ENCODE peak calls at places on chromosomes 3 and 15, in four cellular contexts. M, J, P and Z are unnamed samples.

GRCh38 chr3:1723726-1724125 is 374.9 kb upstream of the CNTN4 start:
- DNase-seq in M (no peak), J (no peak), P (no peak), Z (no peak)

GRCh38 chr3:128051459-128051836 is 789 bp upstream of the SEC61A1 start:
- DNase-seq in M (no peak), J (no peak), P (no peak), Z (no peak)

GRCh38 chr3:84905556-84905920 is 53.3 kb upstream of the CADM2 start:
- DNase-seq in M (no peak), J (no peak), P (no peak), Z (no peak)

GRCh38 chr3:150547045-150547753 is 612 bp downstream of the EIF2A start:
- DNase-seq in M (no peak), J (no peak), P (no peak), Z (no peak)

GRCh38 chr3:128145279-128145678 is 8.0 kb upstream of the EEFSEC start:
- DNase-seq in M (no peak), J (no peak), P (peak; percentile 41), Z (no peak)

GRCh38 chr15:88894348-88894818 is 961 bp downstream of the HAPLN3 start:
- DNase-seq in M (no peak), J (no peak), P (peak; percentile 73), Z (no peak)

GRCh38 chr3:62051506-62051905 is 321.8 kb downstream of the FEZF2 start:
- DNase-seq in M (no peak), J (no peak), P (no peak), Z (no peak)

GRCh38 chr3:8784676-8785435 is 15.4 kb upstream of the OXTR start:
- DNase-seq in M (no peak), J (no peak), P (no peak), Z (no peak)

GRCh38 chr3:126970101-126970500 is 12.8 kb upstream of the PLXNA1 start:
- DNase-seq in M (no peak), J (no peak), P (no peak), Z (no peak)

GRCh38 chr15:101295607-101296225 is 668 bp upstream of the SNRPA1 start:
- DNase-seq in M (no peak), J (no peak), P (no peak), Z (no peak)

GRCh38 chr3:38099518-38099917 is 37.4 kb downstream of the ACAA1 start:
- DNase-seq in M (no peak), J (no peak), P (no peak), Z (no peak)

GRCh38 chr3:187227658-187228258 is 30.5 kb downstream of the RTP1 start:
- DNase-seq in M (no peak), J (peak; percentile 76), P (no peak), Z (no peak)

GRCh38 chr3:71074416-71074815 is 509.1 kb downstream of the FOXP1 start:
- DNase-seq in M (no peak), J (no peak), P (no peak), Z (no peak)

GRCh38 chr15:69377137-69377536 is 37.0 kb upstream of the KIF23 start:
- DNase-seq in M (no peak), J (no peak), P (no peak), Z (no peak)

GRCh38 chr3:119582178-119582577 is 2.9 kb downstream of the ADPRH start:
- DNase-seq in M (no peak), J (no peak), P (no peak), Z (no peak)

GRCh38 chr3:123949606-123950005 is 11.4 kb downstream of the CCDC14 start:
- DNase-seq in M (no peak), J (peak; percentile 77), P (no peak), Z (no peak)

GRCh38 chr15:75042730-75043508 is 19.5 kb downstream of the PPCDC start:
- DNase-seq in M (no peak), J (peak; percentile 38), P (peak; percentile 87), Z (peak; percentile 69)

GRCh38 chr3:132972333-132972732 is 65.9 kb upstream of the TMEM108 start:
- DNase-seq in M (no peak), J (peak; percentile 30), P (no peak), Z (no peak)

GRCh38 chr15:63473999-63474809 is 30.2 kb upstream of the USP3 start:
- DNase-seq in M (no peak), J (peak; percentile 77), P (no peak), Z (no peak)

GRCh38 chr3:56053727-56054126 is 414.5 kb downstream of the ERC2 start:
- DNase-seq in M (no peak), J (no peak), P (no peak), Z (no peak)

GRCh38 chr15:78440375-78441373 is 2.7 kb downstream of the IREB2 start:
- DNase-seq in M (no peak), J (no peak), P (no peak), Z (no peak)
- H3K4me3 ChIP-seq in M (no peak overlapping the region), J (no peak overlapping the region), P (no peak overlapping the region), Z (no peak overlapping the region)

DNA sequence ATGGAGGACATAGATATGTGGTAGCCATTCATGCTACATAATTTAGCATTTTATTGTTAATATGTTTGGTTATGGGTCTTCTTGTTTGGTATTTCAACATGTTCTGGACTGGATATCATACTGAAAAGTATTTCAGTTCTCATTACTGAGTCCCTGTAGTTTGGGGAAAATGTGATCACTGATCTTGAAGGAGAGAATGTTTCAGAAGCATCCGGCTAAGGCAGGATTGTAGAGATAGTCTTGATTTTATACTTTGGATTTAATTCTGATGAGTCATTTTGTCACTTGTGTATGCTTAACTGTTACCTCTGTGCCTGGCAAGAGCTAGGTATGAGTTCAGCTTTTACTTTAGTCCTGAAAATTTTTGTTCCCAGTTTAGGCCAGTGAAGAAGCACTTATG is 7.1 kb downstream of the CHD2 start:
- DNase-seq in M (no peak), J (no peak), P (no peak), Z (no peak)
- H3K4me3 ChIP-seq in M (no peak overlapping the region), J (peak overlapping the region; percentile 25), P (no peak overlapping the region), Z (no peak overlapping the region)

GRCh38 chr3:17752441-17752840 is 10.0 kb upstream of the TBC1D5 start:
- DNase-seq in M (no peak), J (no peak), P (no peak), Z (no peak)
- H3K4me3 ChIP-seq in M (no peak overlapping the region), J (no peak overlapping the region), P (no peak overlapping the region), Z (no peak overlapping the region)

GRCh38 chr3:141276398-141276797 is 44.8 kb downstream of the PXYLP1 start:
- DNase-seq in M (no peak), J (no peak), P (no peak), Z (no peak)
- H3K4me3 ChIP-seq in M (no peak overlapping the region), J (no peak overlapping the region), P (no peak overlapping the region), Z (no peak overlapping the region)

DNA sequence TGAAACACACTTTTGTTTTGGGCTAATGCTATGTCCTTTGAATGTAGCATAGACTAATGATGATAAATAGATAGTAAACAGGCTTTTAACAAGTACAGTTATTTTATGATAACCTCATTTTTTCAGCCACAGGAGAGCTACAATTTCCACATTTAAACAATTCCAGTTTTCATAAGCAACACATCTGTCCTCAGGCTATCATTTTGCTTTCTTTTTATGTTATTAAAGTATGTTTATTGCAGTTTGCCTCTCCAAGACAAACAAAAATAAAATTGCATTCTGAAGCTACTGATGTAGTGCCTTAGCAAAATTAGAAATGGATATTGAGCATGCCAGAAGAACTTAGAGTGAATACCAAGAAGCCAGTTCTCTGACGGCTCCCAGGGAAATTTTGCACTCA is 140.6 kb upstream of the ABHD17C start:
- DNase-seq in M (no peak), J (no peak), P (no peak), Z (no peak)
- H3K4me3 ChIP-seq in M (no peak overlapping the region), J (no peak overlapping the region), P (no peak overlapping the region), Z (no peak overlapping the region)